ENCODE peak calls at places on chromosome 20, in seven cellular contexts. V, E, T, J, Q, A and X are unnamed samples. For H3K4me1, the result is how much of the 10 kb centered on the place peaks cover.

GRCh38 chr20:53646550-53646949 is 52.9 kb upstream of the ZNF217 start:
- DNase-seq in A (no peak), V (no peak), E (no peak), J (no peak), T (no peak), Q (no peak), X (no peak)

GRCh38 chr20:60009826-60010616 is 51.8 kb downstream of the CDH26 start:
- DNase-seq in V (no peak), E (no peak), J (peak), A (no peak), Q (peak), T (no peak), X (no peak)

GRCh38 chr20:56343861-56344381 is 14.9 kb upstream of the FAM210B start:
- DNase-seq in J (no peak), E (peak), V (peak), Q (peak), T (peak), A (peak), X (peak)

GRCh38 chr20:38172344-38172743 is 7.3 kb upstream of the TGM2 start:
- DNase-seq in T (no peak), V (no peak), J (no peak), E (no peak), Q (no peak), A (no peak), X (no peak)

GRCh38 chr20:50762435-50763201 is 31.2 kb downstream of the PARD6B start:
- DNase-seq in J (peak), E (peak), T (peak), Q (no peak), V (no peak), A (peak), X (no peak)

GRCh38 chr20:35146299-35146921 is 726 bp downstream of the EDEM2 start:
- DNase-seq in Q (peak), E (peak), A (peak), V (no peak), T (no peak), J (no peak), X (no peak)

GRCh38 chr20:39049148-39049547 is 87.0 kb downstream of the DHX35 start:
- DNase-seq in T (no peak), Q (no peak), E (no peak), V (no peak), A (no peak), J (no peak), X (no peak)

GRCh38 chr20:2822073-2822472 is 5.9 kb downstream of the TMEM239 start:
- DNase-seq in J (no peak), Q (no peak), A (no peak), T (no peak), V (no peak), E (no peak), X (no peak)

GRCh38 chr20:15491564-15491963 is 1081.7 kb downstream of the KIF16B start:
- DNase-seq in T (no peak), E (peak), Q (no peak), A (no peak), J (no peak), V (no peak), X (no peak)

GRCh38 chr20:53829706-53830521 is 236.3 kb upstream of the ZNF217 start:
- DNase-seq in A (no peak), V (no peak), E (peak), J (no peak), Q (no peak), T (no peak), X (no peak)

GRCh38 chr20:14951105-14951504 is 613.7 kb upstream of the FLRT3 start:
- DNase-seq in Q (no peak), V (no peak), J (no peak), E (no peak), A (no peak), T (no peak), X (no peak)

GRCh38 chr20:63955281-63955845 is 853 bp downstream of the UCKL1 start:
- DNase-seq in Q (peak), T (no peak), E (peak), V (no peak), A (peak), J (no peak), X (no peak)

GRCh38 chr20:24662756-24663399 is 193.4 kb downstream of the SYNDIG1 start:
- DNase-seq in Q (no peak), A (no peak), J (no peak), E (no peak), T (no peak), V (no peak), X (no peak)

GRCh38 chr20:35490736-35491181 is 35.4 kb downstream of the CEP250 start:
- DNase-seq in A (no peak), E (no peak), Q (no peak), J (no peak), T (no peak), V (no peak), X (no peak)

GRCh38 chr20:22698443-22698842 is 114.1 kb upstream of the FOXA2 start:
- DNase-seq in E (no peak), V (no peak), T (no peak), A (no peak), Q (no peak), J (no peak), X (no peak)

GRCh38 chr20:51067792-51068191 is 44.9 kb upstream of the KCNG1 start:
- DNase-seq in J (no peak), T (no peak), A (no peak), Q (no peak), E (no peak), V (no peak), X (no peak)

GRCh38 chr20:2203436-2203835 is 92.4 kb upstream of the TGM3 start:
- DNase-seq in Q (no peak), J (no peak), V (no peak), E (no peak), A (no peak), T (no peak), X (no peak)

GRCh38 chr20:36460648-36461599 is 80.4 kb upstream of the MYL9 start:
- DNase-seq in J (no peak), Q (peak), A (peak), E (peak), T (peak), V (peak), X (peak)

GRCh38 chr20:53080969-53081871 is 109.1 kb downstream of the TSHZ2 start:
- DNase-seq in E (peak), V (no peak), A (no peak), Q (no peak), T (no peak), J (no peak), X (no peak)

GRCh38 chr20:60000271-60001026 is 42.2 kb downstream of the CDH26 start:
- DNase-seq in A (no peak), Q (no peak), J (no peak), T (no peak), E (no peak), V (no peak), X (no peak)

GRCh38 chr20:35791823-35792222 is 20.0 kb downstream of the PHF20 start:
- DNase-seq in J (no peak), T (no peak), E (no peak), A (no peak), V (no peak), Q (no peak), X (no peak)

GRCh38 chr20:62644044-62644795 is 1.9 kb downstream of the SLCO4A1 start:
- DNase-seq in A (peak), V (no peak), E (no peak), T (no peak), J (no peak), Q (no peak), X (no peak)
- H3K4me1 ChIP-seq in A (under half), V (under half), E (under half), T (under half), J (half or more), Q (under half), X (under half)

DNA sequence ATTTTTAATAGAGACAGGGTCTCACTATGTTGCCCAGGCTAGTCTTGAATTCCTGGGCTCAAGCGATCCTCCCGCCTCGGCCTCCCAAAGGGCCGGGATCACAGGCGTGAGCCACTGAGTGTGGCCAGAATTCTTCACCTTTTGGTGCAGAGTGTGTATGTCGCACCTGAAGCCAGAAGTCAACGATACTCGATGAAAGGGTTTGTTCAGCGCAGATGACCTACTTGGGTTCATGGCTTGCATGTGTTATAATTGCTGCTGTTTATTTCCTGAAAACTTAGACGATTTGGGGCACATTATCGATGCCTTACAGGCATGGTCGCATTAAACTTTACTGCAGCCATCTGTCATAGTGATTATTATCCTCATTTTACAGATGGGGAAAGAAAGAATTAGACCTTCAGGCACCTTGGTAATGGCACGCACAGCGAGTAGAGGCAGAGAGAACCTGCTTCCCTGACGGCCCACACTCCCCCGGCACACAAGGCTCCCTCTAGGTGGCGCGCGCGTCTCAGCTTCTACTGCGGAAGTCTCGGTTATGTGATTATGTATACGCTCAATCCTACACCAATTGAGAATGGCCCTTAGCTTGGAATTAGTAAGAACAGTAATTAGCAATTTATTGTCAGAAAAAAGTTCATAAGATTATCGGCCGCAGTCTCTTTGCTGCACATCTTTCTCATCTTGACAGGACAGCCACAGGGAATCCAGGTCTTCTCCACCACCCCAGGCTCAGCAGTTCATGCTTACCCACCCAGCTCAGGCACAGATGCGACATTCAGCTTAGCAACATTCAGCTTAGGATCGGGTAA is 212.8 kb upstream of the PROKR2 start:
- DNase-seq in E (peak), V (peak), A (peak), J (no peak), Q (peak), T (peak), X (peak)
- H3K4me3 ChIP-seq in E (no peak), V (no peak), A (no peak), J (no peak), Q (no peak), T (no peak), X (no peak)

GRCh38 chr20:47349365-47350180 is 6.9 kb downstream of the ZMYND8 start:
- DNase-seq in Q (no peak), J (no peak), V (no peak), E (no peak), T (no peak), A (no peak), X (no peak)

GRCh38 chr20:47350181-47350550 is 6.3 kb downstream of the ZMYND8 start:
- DNase-seq in A (no peak), Q (no peak), T (no peak), V (no peak), J (no peak), E (no peak), X (no peak)

GRCh38 chr20:47351643-47352331 is 4.7 kb downstream of the ZMYND8 start:
- DNase-seq in A (no peak), V (no peak), J (no peak), T (no peak), E (no peak), Q (peak), X (no peak)

GRCh38 chr20:47352332-47353223 is 3.9 kb downstream of the ZMYND8 start:
- DNase-seq in J (no peak), A (peak), Q (no peak), V (no peak), T (no peak), E (no peak), X (no peak)

GRCh38 chr20:47350691-47351545 is 5.6 kb downstream of the ZMYND8 start:
- DNase-seq in V (no peak), T (no peak), Q (no peak), J (no peak), E (no peak), A (no peak), X (no peak)
- H3K4me1 ChIP-seq in V (under half), T (under half), Q (half or more), J (half or more), E (half or more), A (under half), X (under half)

DNA sequence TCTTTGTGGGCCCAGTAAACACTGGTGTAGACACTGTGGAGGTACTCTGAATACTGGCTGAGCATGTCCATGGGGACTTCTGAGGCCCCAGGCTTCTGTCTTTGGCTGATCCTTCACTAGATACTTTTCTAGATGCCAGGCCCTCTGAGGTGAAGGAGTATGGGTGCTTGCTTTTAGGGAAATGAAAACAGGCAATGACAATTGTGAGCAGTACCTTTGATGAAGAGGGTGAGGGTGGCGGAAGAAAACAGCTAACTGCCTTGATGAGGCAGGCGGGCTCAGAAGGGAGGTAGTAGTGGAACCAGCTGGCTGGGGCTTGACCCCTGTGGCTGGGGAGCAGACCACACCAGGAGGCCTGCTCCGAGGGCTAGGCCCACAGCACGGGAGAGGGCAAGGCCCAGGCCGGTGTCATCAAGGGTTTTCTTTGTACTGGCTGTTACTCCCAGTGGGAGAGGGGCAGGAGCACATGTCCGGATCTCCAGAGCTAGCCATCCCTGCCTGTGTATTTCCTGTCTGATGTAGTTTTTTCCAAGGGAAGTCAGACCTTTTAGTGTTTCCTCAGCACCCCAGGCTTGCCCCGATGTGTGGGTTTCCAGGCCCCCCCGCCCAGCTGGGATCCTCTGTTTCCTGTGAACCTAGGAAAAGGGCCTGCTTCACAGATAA is 3.9 kb downstream of the PLCG1 start:
- DNase-seq in E (no peak), J (no peak), Q (no peak), T (no peak), A (peak), V (no peak), X (no peak)
- H3K4me3 ChIP-seq in E (no peak), J (no peak), Q (no peak), T (no peak), A (no peak), V (no peak), X (no peak)

GRCh38 chr20:10595230-10595629 is 78.6 kb downstream of the JAG1 start:
- DNase-seq in T (no peak), A (no peak), J (no peak), V (no peak), Q (no peak), E (no peak), X (no peak)
- H3K4me1 ChIP-seq in T (under half), A (under half), J (half or more), V (under half), Q (under half), E (under half), X (under half)

DNA sequence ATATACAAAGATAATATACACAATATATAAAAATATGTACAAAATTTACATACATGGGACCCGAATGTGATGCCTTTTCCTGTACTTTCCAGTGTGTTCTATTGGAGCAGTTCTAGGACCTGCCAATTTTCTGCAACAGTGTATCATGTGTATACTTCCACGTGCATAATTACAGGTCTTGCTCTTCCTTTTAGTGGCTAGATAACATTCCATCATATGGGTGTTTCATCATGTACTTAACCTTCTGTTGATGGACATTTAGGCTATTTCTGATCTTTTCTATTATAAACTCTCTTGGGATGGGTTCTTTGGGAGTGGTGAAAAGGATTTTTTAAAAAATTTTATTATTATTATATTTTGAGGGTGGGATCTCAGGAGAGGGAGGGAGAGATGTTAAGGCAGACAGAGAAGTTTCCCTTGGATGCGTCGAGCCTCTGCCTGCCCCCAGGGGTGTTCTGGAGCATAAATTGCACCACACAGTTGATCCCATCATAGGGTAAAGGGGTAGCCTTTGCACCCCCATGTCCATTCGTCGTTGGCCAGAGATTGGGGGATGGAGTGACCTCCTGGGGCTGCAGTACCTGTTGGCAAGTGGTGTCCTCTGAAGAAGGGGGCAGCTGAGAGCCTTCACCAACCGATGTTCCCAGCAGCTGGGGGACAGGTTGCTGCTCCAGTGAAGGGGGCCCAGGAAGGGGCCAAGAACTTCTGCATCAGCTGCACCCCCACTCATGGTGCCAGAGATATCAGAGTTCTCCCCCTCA is 110.3 kb downstream of the TOX2 start:
- DNase-seq in J (peak), A (no peak), E (no peak), V (no peak), T (no peak), Q (no peak), X (no peak)
- H3K4me3 ChIP-seq in J (no peak), A (no peak), E (no peak), V (no peak), T (no peak), Q (no peak), X (no peak)

GRCh38 chr20:58137651-58138265 is 90.7 kb downstream of the ANKRD60 start:
- DNase-seq in V (no peak), T (no peak), J (peak), E (no peak), Q (no peak), A (no peak), X (no peak)

GRCh38 chr20:58137236-58137635 is 91.2 kb downstream of the ANKRD60 start:
- DNase-seq in E (no peak), Q (no peak), V (no peak), J (peak), A (no peak), T (no peak), X (no peak)

GRCh38 chr20:58133020-58133419 is 95.4 kb downstream of the ANKRD60 start:
- DNase-seq in A (no peak), V (no peak), J (no peak), E (no peak), Q (no peak), T (no peak), X (no peak)

GRCh38 chr20:58138395-58138794 is 90.1 kb downstream of the ANKRD60 start:
- DNase-seq in V (no peak), T (no peak), E (no peak), A (no peak), J (peak), Q (no peak), X (no peak)

DNA sequence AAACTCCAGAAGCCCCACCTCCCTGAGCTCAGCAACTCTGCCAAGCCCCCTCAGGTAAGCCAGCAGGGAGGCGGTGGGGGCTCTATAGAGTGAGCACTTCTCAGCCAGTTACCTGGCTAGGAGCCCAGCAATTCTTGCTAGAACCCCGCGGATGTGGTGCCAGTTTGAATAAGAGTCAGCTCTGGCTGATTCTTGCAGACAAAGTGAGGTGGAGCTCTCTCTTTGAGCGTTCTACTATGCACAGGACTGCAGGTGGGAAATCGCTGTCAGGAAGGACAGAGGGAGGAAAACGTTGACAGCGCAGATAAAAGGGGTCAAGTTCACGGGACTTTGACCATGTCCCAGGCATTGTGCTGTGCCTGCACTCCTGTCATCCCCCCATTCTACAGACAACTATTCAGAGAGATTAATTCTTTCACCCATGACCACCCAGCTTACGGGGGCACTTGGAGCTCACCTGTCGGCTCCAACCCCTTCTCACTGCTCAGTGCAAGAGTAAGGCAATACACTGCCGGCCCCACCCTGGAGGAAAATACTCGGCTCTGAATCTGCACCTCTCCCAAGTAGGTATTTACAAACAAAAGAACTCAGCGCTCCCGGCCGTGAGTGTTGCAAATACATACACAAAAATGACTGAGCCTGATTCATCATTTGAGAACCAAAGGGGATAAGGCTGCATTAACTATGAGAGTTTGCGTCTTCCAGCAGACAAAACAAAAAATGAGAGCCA is 92.8 kb downstream of the ANKRD60 start:
- DNase-seq in A (no peak), J (peak), E (no peak), V (no peak), Q (no peak), T (no peak), X (no peak)
- H3K4me1 ChIP-seq in A (under half), J (under half), E (under half), V (under half), Q (under half), T (under half), X (under half)

GRCh38 chr20:58753929-58754551 is 61.4 kb downstream of the NPEPL1 start:
- DNase-seq in V (no peak), A (no peak), J (no peak), T (no peak), Q (no peak), E (no peak), X (no peak)
- H3K4me3 ChIP-seq in V (no peak), A (no peak), J (no peak), T (no peak), Q (no peak), E (no peak), X (no peak)

GRCh38 chr20:49669601-49670189 is 44.0 kb downstream of the B4GALT5 start:
- DNase-seq in V (no peak), J (no peak), A (no peak), T (no peak), E (no peak), Q (no peak), X (no peak)

GRCh38 chr20:49674383-49675352 is 39.0 kb downstream of the B4GALT5 start:
- DNase-seq in V (no peak), T (no peak), J (no peak), Q (no peak), A (no peak), E (peak), X (no peak)

GRCh38 chr20:49672109-49672681 is 41.5 kb downstream of the B4GALT5 start:
- DNase-seq in V (no peak), J (no peak), Q (no peak), T (no peak), A (no peak), E (no peak), X (no peak)

GRCh38 chr20:49668181-49668877 is 45.3 kb downstream of the B4GALT5 start:
- DNase-seq in J (no peak), T (no peak), V (no peak), Q (no peak), A (peak), E (no peak), X (no peak)

GRCh38 chr20:49671429-49671828 is 42.2 kb downstream of the B4GALT5 start:
- DNase-seq in Q (no peak), A (no peak), J (no peak), V (no peak), E (no peak), T (no peak), X (no peak)
- H3K4me1 ChIP-seq in Q (under half), A (under half), J (half or more), V (under half), E (under half), T (under half), X (under half)